ENCODE peak calls at places on chromosomes 12 and 14, in four cellular contexts. B is ovary, N is tibial nerve, Q is HepG2. G is an unnamed sample.

GRCh38 chr14:75232597-75232996 is 46.0 kb upstream of the FOS start:
- DNase-seq in B (no peak), Q (no peak), N (no peak), G (no peak)

GRCh38 chr12:113392988-113393579 is 10.6 kb downstream of the SDS start:
- DNase-seq in Q (peak; percentile 48), B (peak; percentile 66), N (no peak), G (no peak)

GRCh38 chr14:78135450-78135891 is 34.7 kb upstream of the NRXN3 start:
- DNase-seq in B (no peak), Q (no peak), N (no peak), G (no peak)

GRCh38 chr12:52806169-52806811 is 7.6 kb downstream of the KRT4 start:
- DNase-seq in B (no peak), Q (no peak), N (no peak), G (no peak)

GRCh38 chr12:84492381-84492883 is 420.2 kb downstream of the SLC6A15 start:
- DNase-seq in Q (no peak), B (no peak), N (no peak), G (no peak)

GRCh38 chr14:101843665-101844064 is 82.2 kb downstream of the PPP2R5C start:
- DNase-seq in N (no peak), B (no peak), Q (no peak), G (peak; percentile 44)

GRCh38 chr12:120024193-120024592 is 35.2 kb downstream of the BICDL1 start:
- DNase-seq in N (no peak), Q (no peak), B (no peak), G (no peak)

GRCh38 chr12:122022393-122023338 is 982 bp downstream of the BCL7A start:
- DNase-seq in B (peak; percentile 57), N (no peak), Q (no peak), G (no peak)

GRCh38 chr14:75428230-75429104 is 645 bp downstream of the JDP2 start:
- DNase-seq in B (peak; percentile 67), Q (no peak), N (no peak), G (peak; percentile 63)

GRCh38 chr12:57846285-57846576 is 298 bp downstream of the CTDSP2 start:
- DNase-seq in N (no peak), B (no peak), Q (no peak), G (no peak)

GRCh38 chr14:51825926-51826325 is 34.5 kb upstream of the GNG2 start:
- DNase-seq in N (no peak), Q (no peak), B (no peak), G (no peak)

GRCh38 chr12:126874427-126875026 is 1392.4 kb upstream of the TMEM132C start:
- DNase-seq in B (peak; percentile 34), N (peak; percentile 15), Q (peak; percentile 15), G (peak; percentile 62)

GRCh38 chr14:69669375-69669774 is 58.0 kb downstream of the SUSD6 start:
- DNase-seq in N (no peak), Q (no peak), B (no peak), G (no peak)

GRCh38 chr14:81206115-81206514 is 14.6 kb downstream of the GTF2A1 start:
- DNase-seq in Q (peak; percentile 3), B (no peak), N (no peak), G (no peak)

GRCh38 chr14:23577004-23577681 is 1.4 kb downstream of the JPH4 start:
- DNase-seq in Q (no peak), N (no peak), B (peak; percentile 71), G (no peak)

GRCh38 chr12:90360300-90360699 is 594.7 kb downstream of the CCER1 start:
- DNase-seq in Q (no peak), N (no peak), B (no peak), G (no peak)

DNA sequence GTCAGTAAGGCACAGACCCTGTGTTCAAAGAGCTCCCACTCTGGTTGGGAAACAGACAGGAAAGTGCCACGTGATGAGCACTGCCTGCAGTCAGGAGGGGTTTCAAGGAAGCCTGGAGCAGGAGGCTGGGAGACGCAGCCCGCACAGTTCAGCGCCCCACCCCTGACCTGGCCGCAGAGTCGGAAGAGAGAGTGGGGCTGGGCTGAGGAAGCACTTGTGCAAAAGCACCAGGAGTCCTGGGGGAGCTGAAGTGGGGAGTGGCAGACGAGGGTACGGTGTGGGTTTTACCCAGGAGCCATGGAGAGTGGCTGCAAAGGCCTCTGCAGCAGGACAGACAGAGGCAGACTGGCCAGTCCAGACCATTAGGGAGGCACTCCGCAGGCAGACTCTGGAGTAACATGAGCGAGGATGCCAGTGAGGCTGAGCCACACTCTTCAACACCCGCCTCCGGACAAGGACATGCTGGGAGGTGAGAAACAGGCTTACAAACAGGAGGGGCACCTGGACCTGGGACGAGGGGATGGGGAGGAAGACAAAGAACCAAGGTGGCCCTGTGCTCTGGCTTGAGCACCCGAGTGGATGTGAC is 85.7 kb upstream of the GPR68 start:
- DNase-seq in B (no peak), N (no peak), Q (no peak), G (no peak)
- TF ChIP-seq POLR2A in B (no peak), N (no peak), Q (no peak), G (no peak)

DNA sequence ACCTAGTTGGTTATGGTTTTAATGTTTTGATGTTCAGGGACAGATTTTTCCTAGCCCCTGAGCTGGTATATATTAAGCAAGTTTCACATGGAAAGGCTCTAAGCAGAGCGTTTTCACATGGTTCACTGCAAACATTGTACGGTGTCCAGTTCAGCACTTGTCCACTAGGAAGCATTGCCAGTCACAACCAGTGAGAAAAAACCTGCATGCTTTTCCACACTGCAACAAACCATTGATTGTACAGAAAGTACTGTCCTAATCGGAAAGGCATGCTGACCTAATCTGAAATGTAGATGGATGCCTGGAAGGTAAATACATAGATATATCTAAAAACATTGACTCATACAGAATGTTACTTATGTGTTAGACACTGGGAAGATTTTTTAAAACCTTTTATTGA is 25.0 kb upstream of the NPAS3 start:
- DNase-seq in N (no peak), B (no peak), Q (peak; percentile 36), G (no peak)
- TF ChIP-seq CTCF in N (peak; percentile 10), B (no peak), Q (no peak), G (no peak)

DNA sequence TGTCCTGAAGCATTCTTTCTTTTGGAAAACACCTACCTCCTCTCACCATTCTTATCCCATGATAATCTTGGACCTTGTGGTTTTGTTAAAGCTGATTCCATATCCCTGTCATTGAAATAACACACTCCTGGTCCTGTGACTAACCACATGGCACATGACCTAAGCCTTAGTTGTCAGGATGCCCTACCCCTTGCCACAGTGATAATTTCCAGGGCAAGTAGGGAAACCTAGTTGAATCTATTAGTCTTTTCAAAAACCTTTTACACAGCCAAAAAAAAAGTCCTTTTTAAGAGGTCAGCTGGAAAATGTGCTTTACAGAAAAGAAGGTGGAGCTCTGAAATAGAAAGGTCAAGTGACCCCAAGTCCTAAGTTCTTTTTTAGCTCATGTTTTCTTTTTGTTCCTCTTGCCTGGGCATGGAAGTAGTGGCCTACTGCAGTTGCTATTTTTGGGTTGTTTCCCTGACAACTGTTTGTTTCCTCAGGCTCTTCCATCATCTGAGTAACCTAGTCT is 608.4 kb downstream of the LRFN5 start:
- DNase-seq in N (no peak), Q (no peak), B (no peak), G (no peak)
- TF ChIP-seq EP300 in N (no peak), Q (no peak), B (no peak), G (no peak)

DNA sequence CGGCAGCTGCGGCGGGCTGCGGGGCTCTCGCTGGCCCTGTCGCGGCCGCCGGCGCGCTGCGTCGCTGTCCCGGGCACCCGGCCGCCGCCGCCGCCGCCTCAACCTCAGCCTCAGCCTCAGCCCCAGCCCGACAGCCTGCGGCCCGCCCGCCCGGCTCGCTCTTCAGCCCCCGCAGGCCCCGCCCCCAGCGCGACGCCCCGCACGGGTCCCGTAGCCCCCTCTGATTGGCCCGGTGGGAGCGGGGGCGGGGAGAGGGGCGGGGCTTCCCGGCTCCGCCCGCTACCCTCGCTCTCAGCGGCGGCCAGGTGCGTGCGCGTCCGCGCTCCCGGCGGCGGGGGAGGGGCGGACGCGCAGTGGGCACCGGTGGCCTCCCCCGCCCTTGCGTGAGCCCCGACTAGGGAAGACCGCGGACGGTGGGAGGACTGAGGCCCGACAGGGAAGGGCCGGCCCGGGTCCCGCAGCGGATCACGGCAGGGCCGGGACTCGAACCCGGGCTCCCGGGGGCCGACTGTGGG is at the start of gene PPP1R13B:
- DNase-seq in Q (peak; percentile 78), N (peak; percentile 88), B (peak; percentile 97), G (peak; percentile 96)
- TF ChIP-seq POLR2A in Q (no peak), N (peak; percentile 68), B (no peak), G (peak; percentile 40)

DNA sequence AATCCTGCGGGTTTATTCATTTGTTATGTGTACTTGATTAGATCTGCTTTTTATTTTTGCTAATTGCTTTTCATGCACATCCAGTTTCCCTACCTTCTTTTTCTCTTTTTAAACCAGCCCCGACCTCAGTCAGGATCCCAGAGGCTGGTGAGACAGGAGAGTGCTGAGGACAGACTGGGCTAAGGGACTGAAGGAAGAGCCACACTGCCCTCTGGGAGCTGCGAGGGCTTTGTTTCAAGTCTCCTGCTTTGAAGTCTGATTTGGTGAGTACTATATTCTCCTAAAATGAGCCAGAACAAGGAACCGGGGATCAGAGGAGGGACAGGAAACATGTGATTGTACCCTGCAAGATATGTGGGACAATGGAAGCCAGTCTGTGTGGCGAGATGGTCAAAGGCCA is 23.9 kb downstream of the PRICKLE1 start:
- DNase-seq in Q (no peak), N (no peak), B (no peak), G (no peak)
- TF ChIP-seq CTCF in Q (no peak), N (no peak), B (no peak), G (no peak)